ENCODE peak calls at places on chromosomes 13 and 19, in seven cellular contexts. X is AG04450; P is CD4-positive, CD25-positive, alpha-beta regulatory T cell; Y is psoas muscle; B is SK-N-SH; K is endodermal cell; L is body of pancreas. O is an unnamed sample.
A peak's percentile ranks its signal among the peaks of the same experiment; 100 is the strongest.

GRCh38 chr13:99859178-99860177 is 112.1 kb downstream of the ZIC5 start:
- DNase-seq in X (no peak), P (peak; percentile 29), Y (no peak), B (no peak), K (no peak), L (no peak), O (no peak)

GRCh38 chr13:80173224-80173623 is 167.7 kb downstream of the SPRY2 start:
- DNase-seq in X (no peak), P (no peak), Y (no peak), B (no peak), K (no peak), L (peak; percentile 13), O (no peak)

GRCh38 chr19:9431475-9431874 is 3.9 kb downstream of the ZNF266 start:
- DNase-seq in X (no peak), P (no peak), Y (no peak), B (peak; percentile 59), K (peak; percentile 92), L (no peak), O (peak; percentile 22)

GRCh38 chr13:101398191-101398590 is 18.1 kb downstream of the NALCN start:
- DNase-seq in X (peak; percentile 20), P (no peak), Y (no peak), B (no peak), K (no peak), L (no peak), O (no peak)

GRCh38 chr13:54658771-54659170 is 1630.2 kb downstream of the OLFM4 start:
- DNase-seq in X (no peak), P (no peak), Y (no peak), B (no peak), K (no peak), L (no peak), O (no peak)

GRCh38 chr13:91659583-91660415 is 261.4 kb downstream of the GPC5 start:
- DNase-seq in X (no peak), P (no peak), Y (no peak), B (no peak), K (no peak), L (no peak), O (peak; percentile 6)

GRCh38 chr13:69948016-69948415 is 159.6 kb upstream of the ATXN8OS start:
- DNase-seq in X (no peak), P (no peak), Y (no peak), B (no peak), K (no peak), L (no peak), O (no peak)

GRCh38 chr19:35641515-35642151 is at the start of gene ETV2:
- DNase-seq in X (no peak), P (peak; percentile 55), Y (no peak), B (peak; percentile 55), K (peak; percentile 80), L (no peak), O (no peak)

GRCh38 chr19:38209671-38210457 is 14.2 kb downstream of the DPF1 start:
- DNase-seq in X (no peak), P (no peak), Y (peak; percentile 92), B (peak; percentile 79), K (peak; percentile 76), L (peak; percentile 37), O (no peak)

GRCh38 chr13:65926750-65927171 is 1303.4 kb downstream of the PCDH9 start:
- DNase-seq in X (no peak), P (no peak), Y (peak; percentile 28), B (no peak), K (peak; percentile 87), L (peak; percentile 38), O (no peak)

GRCh38 chr13:93227280-93227905 is 786 bp downstream of the GPC6 start:
- DNase-seq in X (no peak), P (no peak), Y (peak; percentile 50), B (peak; percentile 74), K (peak; percentile 79), L (no peak), O (no peak)

GRCh38 chr13:37475151-37475550 is 123.4 kb downstream of the POSTN start:
- DNase-seq in X (no peak), P (no peak), Y (no peak), B (no peak), K (no peak), L (no peak), O (no peak)

DNA sequence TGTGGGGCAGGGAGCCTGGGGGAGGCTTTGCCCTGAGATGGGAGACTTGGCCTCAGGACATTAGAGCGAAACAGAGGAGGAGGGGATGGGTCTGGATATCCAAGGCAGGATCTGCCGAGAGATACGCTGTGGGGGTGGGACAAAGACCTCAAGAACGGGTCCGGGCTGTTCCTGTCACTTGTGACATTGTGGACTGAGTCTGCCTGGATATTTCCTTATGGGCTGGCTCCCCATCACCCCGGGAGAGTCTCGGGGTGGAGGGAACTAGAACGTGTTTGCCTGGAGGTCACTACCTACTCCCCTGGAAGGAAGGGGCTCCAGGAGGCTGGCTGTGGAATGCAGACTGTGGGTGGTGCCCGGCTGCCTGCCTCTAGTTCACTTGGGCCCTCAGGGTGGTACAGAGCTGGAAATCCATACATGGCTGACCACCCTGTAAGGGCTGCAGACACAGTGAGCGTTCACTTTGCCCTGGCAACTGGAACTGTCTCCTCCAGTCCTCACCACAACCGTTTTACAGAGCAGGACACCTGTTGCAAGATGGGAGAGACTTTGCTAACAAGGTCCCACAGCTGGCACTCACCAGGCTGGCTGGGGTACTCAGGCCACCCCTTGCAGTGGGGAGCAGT is 26.5 kb downstream of the DNM2 start:
- DNase-seq in X (no peak), P (no peak), Y (no peak), B (no peak), K (no peak), L (no peak), O (no peak)
- H3K27ac ChIP-seq in X (peak overlapping the region; percentile 31), P (no peak overlapping the region), Y (no peak overlapping the region), B (no peak overlapping the region), K (no peak overlapping the region), L (peak overlapping the region; percentile 40), O (no peak overlapping the region)

DNA sequence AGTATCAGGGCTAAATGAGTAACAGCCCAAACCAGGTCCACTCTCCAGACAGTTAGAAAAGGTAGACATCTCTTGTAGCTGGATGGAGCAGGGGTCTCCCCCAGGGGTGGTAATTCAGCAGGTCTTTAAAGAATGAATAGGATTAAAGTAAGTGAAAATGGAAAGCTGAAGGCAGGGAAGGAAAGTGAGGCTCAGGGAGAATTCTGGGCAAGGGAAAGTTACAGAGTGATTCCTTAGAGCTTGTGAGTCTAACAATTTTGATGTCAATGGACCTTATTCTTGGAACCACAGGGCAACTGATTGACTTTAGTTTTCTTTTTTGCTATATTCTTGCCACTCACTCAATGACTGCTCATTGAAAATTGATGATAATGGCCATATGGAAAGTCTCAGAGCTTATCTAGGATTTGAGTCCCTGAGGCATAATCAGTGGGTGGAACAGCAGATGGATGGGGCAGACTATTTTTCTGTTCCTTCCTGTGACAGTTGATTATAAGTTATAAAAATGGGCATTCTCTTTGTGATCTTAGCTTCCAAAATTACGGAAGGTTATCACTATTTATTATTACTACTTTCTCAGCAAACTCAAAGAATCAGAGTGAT is 76.9 kb downstream of the LRCH1 start:
- DNase-seq in X (no peak), P (no peak), Y (no peak), B (peak; percentile 49), K (no peak), L (no peak), O (no peak)
- H3K27ac ChIP-seq in X (no peak overlapping the region), P (no peak overlapping the region), Y (no peak overlapping the region), B (peak overlapping the region; percentile 35), K (no peak overlapping the region), L (no peak overlapping the region), O (no peak overlapping the region)

GRCh38 chr13:21014666-21015170 is 46.7 kb downstream of the LATS2 start:
- DNase-seq in X (peak; percentile 74), P (no peak), Y (peak; percentile 92), B (no peak), K (no peak), L (peak; percentile 27), O (no peak)

GRCh38 chr13:21016487-21016886 is 44.9 kb downstream of the LATS2 start:
- DNase-seq in X (no peak), P (peak; percentile 6), Y (no peak), B (no peak), K (no peak), L (no peak), O (no peak)

GRCh38 chr13:21014139-21014665 is 47.2 kb downstream of the LATS2 start:
- DNase-seq in X (no peak), P (no peak), Y (no peak), B (no peak), K (no peak), L (no peak), O (no peak)

GRCh38 chr13:21013682-21014038 is 47.7 kb downstream of the LATS2 start:
- DNase-seq in X (no peak), P (no peak), Y (no peak), B (no peak), K (no peak), L (no peak), O (no peak)

GRCh38 chr13:21015284-21015683 is 46.1 kb downstream of the LATS2 start:
- DNase-seq in X (no peak), P (no peak), Y (no peak), B (no peak), K (no peak), L (no peak), O (no peak)
- H3K27ac ChIP-seq in X (peak overlapping the region; percentile 97), P (no peak overlapping the region), Y (peak overlapping the region; percentile 83), B (peak overlapping the region; percentile 99), K (no peak overlapping the region), L (no peak overlapping the region), O (peak overlapping the region; percentile 6)

DNA sequence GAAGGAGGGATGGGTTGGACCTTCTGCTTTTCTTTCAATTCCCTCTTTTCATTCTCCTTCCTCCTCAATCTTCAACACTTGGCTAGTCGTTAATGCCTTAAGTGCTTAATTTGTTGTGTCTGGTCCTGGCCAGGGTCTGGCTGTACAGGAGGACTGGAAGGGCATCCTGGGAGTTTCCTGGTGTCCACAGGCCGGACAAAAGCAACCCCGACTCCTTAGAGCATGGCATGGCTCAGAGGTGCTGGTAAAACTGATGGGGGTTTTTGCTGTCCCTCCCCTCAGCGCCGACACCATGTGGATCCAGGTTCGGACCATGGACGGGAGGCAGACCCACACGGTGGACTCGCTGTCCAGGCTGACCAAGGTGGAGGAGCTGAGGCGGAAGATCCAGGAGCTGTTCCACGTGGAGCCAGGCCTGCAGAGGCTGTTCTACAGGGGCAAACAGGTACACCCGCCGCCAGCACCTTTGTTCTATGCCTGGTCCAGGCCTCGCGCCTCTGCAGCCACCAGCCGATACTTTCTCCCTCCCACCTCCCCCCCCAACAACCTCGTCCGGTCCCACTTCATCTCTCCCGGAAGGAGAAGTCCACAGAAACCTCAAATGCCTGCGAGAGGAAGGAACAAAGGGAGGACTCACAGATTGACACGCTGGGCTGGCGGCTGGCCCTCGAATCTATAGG is 1.4 kb downstream of the UHRF1 start:
- DNase-seq in X (no peak), P (peak; percentile 43), Y (no peak), B (peak; percentile 62), K (no peak), L (no peak), O (no peak)
- H3K27ac ChIP-seq in X (peak overlapping the region; percentile 94), P (peak overlapping the region; percentile 70), Y (no peak overlapping the region), B (peak overlapping the region; percentile 81), K (peak overlapping the region; percentile 42), L (no peak overlapping the region), O (peak overlapping the region; percentile 80)

GRCh38 chr19:18904334-18905057 is 8.5 kb upstream of the CERS1 start:
- DNase-seq in X (no peak), P (no peak), Y (no peak), B (no peak), K (no peak), L (no peak), O (no peak)
- H3K27ac ChIP-seq in X (no peak overlapping the region), P (no peak overlapping the region), Y (no peak overlapping the region), B (no peak overlapping the region), K (no peak overlapping the region), L (no peak overlapping the region), O (no peak overlapping the region)

O was measured in epithelial cell of prostate.